ENCODE peak calls at places on chromosome 21, in five cellular contexts. S is T-cell; Y is CD4-positive, alpha-beta T cell; W is HCT116; C is activated CD8-positive, alpha-beta memory T cell treated with anti-CD3 and anti-CD28 coated beads, Interleukin-2, amount 10 ng/mL, durations not matched to agents 7 days and 5 days. L is an unnamed sample.
A peak's percentile ranks its signal among the peaks of the same experiment; 100 is the strongest.

GRCh38 chr21:18334066-18334465 is 69.5 kb downstream of the TMPRSS15 start:
- ATAC-seq in S (no peak), Y (no peak), W (no peak), C (no peak), L (no peak)

GRCh38 chr21:27837933-27838332 is 871.0 kb upstream of the ADAMTS5 start:
- ATAC-seq in S (no peak), Y (no peak), W (no peak), C (no peak), L (no peak)

GRCh38 chr21:44064852-44065403 is 42.3 kb upstream of the PWP2 start:
- ATAC-seq in S (peak; percentile 21), Y (no peak), W (no peak), C (peak; percentile 3), L (peak; percentile 36)

GRCh38 chr21:42236693-42237092 is 17.8 kb downstream of the ABCG1 start:
- ATAC-seq in S (no peak), Y (peak; percentile 6), W (no peak), C (peak; percentile 17), L (no peak)

GRCh38 chr21:28089599-28090421 is 902.9 kb downstream of the LTN1 start:
- ATAC-seq in S (no peak), Y (no peak), W (no peak), C (no peak), L (no peak)

GRCh38 chr21:26124421-26124833 is 46.1 kb downstream of the APP start:
- ATAC-seq in S (no peak), Y (no peak), W (no peak), C (no peak), L (no peak)

GRCh38 chr21:27429612-27430361 is 462.9 kb upstream of the ADAMTS5 start:
- ATAC-seq in S (no peak), Y (no peak), W (no peak), C (no peak), L (no peak)

GRCh38 chr21:42219606-42220137 is 732 bp downstream of the ABCG1 start:
- ATAC-seq in S (peak; percentile 26), Y (peak; percentile 15), W (no peak), C (peak; percentile 43), L (peak; percentile 7)

GRCh38 chr21:35303085-35303484 is 254.0 kb upstream of the RUNX1 start:
- ATAC-seq in S (no peak), Y (no peak), W (peak; percentile 79), C (no peak), L (no peak)